ENCODE peak calls at places on chromosomes 12 and 14, in seven cellular contexts. G, Z, B, P, H, X and T are unnamed samples.

GRCh38 chr12:55651314-55651703 is 14.6 kb downstream of the OR10P1 start:
- DNase-seq in P (no peak), B (no peak), G (no peak), Z (no peak), H (no peak), X (no peak), T (no peak)

GRCh38 chr12:26469801-26470200 is 274.4 kb downstream of the SSPN start:
- DNase-seq in P (no peak), G (no peak), X (no peak), Z (no peak), H (no peak), B (no peak), T (no peak)

GRCh38 chr12:54154708-54155316 is 34.0 kb downstream of the SMUG1 start:
- DNase-seq in G (no peak), X (no peak), Z (no peak), P (no peak), B (no peak), H (no peak), T (no peak)

GRCh38 chr14:64702493-64703392 is 1.5 kb upstream of the PLEKHG3 start:
- DNase-seq in P (no peak), Z (no peak), G (no peak), X (peak; percentile 61), B (peak; percentile 25), H (peak; percentile 96), T (no peak)

GRCh38 chr12:111927346-111927745 is 85.3 kb downstream of the MAPKAPK5 start:
- DNase-seq in Z (no peak), G (no peak), B (no peak), X (no peak), H (no peak), P (no peak), T (no peak)

GRCh38 chr14:87794566-87794965 is 198.4 kb downstream of the GALC start:
- DNase-seq in G (no peak), X (no peak), P (no peak), H (no peak), Z (no peak), B (no peak), T (no peak)

GRCh38 chr12:108802666-108803036 is 54.7 kb downstream of the SSH1 start:
- DNase-seq in H (no peak), X (no peak), B (no peak), P (no peak), G (no peak), Z (no peak), T (no peak)

GRCh38 chr14:105168979-105169507 is 467 bp upstream of the JAG2 start:
- DNase-seq in G (no peak), B (peak; percentile 30), H (peak; percentile 77), P (no peak), Z (no peak), X (no peak), T (no peak)

GRCh38 chr12:2017724-2018337 is 13.6 kb upstream of the DCP1B start:
- DNase-seq in Z (no peak), P (no peak), G (no peak), H (no peak), B (no peak), X (no peak), T (no peak)

GRCh38 chr12:33370318-33370717 is 69.3 kb downstream of the SYT10 start:
- DNase-seq in Z (no peak), P (no peak), X (no peak), B (no peak), H (no peak), G (no peak), T (no peak)

GRCh38 chr12:109458086-109458485 is 19.0 kb downstream of the KCTD10 start:
- DNase-seq in Z (peak; percentile 68), P (no peak), X (no peak), G (no peak), H (no peak), B (no peak), T (no peak)

GRCh38 chr12:132465269-132466190 is 24.4 kb upstream of the FBRSL1 start:
- DNase-seq in G (no peak), Z (no peak), H (no peak), B (no peak), P (no peak), X (no peak), T (no peak)